ENCODE peak calls at places on chromosomes 11 and 22, in nine cellular contexts. One of them, this sample, is unnamed.

GRCh38 chr11:75349540-75350116 is 1.8 kb downstream of the ARRB1 start:
- DNase-seq in naive thymus-derived CD8-positive, alpha-beta T cell: no peak
- DNase-seq in activated naive CD8-positive, alpha-beta T cell treated with anti-CD3 and anti-CD28 coated beads for 36 hours: no peak
- DNase-seq in stromal cell of bone marrow: no peak
- DNase-seq in GM23338: no peak
- DNase-seq in frontal cortex: no peak
- DNase-seq in NCI-H2227 treated with DMSO at 0.1 percent for 48 hours: no peak
- DNase-seq in mammary epithelial cell: no peak
- DNase-seq in effector CD4-positive, alpha-beta T cell: no peak
- DNase-seq in this sample: no peak

GRCh38 chr11:41533761-41534160 is 74.3 kb upstream of the LRRC4C start:
- DNase-seq in naive thymus-derived CD8-positive, alpha-beta T cell: no peak
- DNase-seq in activated naive CD8-positive, alpha-beta T cell treated with anti-CD3 and anti-CD28 coated beads for 36 hours: no peak
- DNase-seq in stromal cell of bone marrow: no peak
- DNase-seq in GM23338: no peak
- DNase-seq in frontal cortex: no peak
- DNase-seq in NCI-H2227 treated with DMSO at 0.1 percent for 48 hours: no peak
- DNase-seq in mammary epithelial cell: peak
- DNase-seq in effector CD4-positive, alpha-beta T cell: no peak
- DNase-seq in this sample: no peak

GRCh38 chr11:60211206-60211605 is 28.3 kb upstream of the MS4A6A start:
- DNase-seq in naive thymus-derived CD8-positive, alpha-beta T cell: no peak
- DNase-seq in activated naive CD8-positive, alpha-beta T cell treated with anti-CD3 and anti-CD28 coated beads for 36 hours: no peak
- DNase-seq in stromal cell of bone marrow: no peak
- DNase-seq in GM23338: no peak
- DNase-seq in frontal cortex: no peak
- DNase-seq in NCI-H2227 treated with DMSO at 0.1 percent for 48 hours: no peak
- DNase-seq in mammary epithelial cell: no peak
- DNase-seq in effector CD4-positive, alpha-beta T cell: no peak
- DNase-seq in this sample: no peak

GRCh38 chr11:14565845-14566244 is 45.7 kb upstream of the PSMA1 start:
- DNase-seq in naive thymus-derived CD8-positive, alpha-beta T cell: no peak
- DNase-seq in activated naive CD8-positive, alpha-beta T cell treated with anti-CD3 and anti-CD28 coated beads for 36 hours: no peak
- DNase-seq in stromal cell of bone marrow: no peak
- DNase-seq in GM23338: no peak
- DNase-seq in frontal cortex: no peak
- DNase-seq in NCI-H2227 treated with DMSO at 0.1 percent for 48 hours: no peak
- DNase-seq in mammary epithelial cell: no peak
- DNase-seq in effector CD4-positive, alpha-beta T cell: no peak
- DNase-seq in this sample: no peak

GRCh38 chr11:102680945-102681344 is 24.6 kb downstream of the MMP27 start:
- DNase-seq in naive thymus-derived CD8-positive, alpha-beta T cell: no peak
- DNase-seq in activated naive CD8-positive, alpha-beta T cell treated with anti-CD3 and anti-CD28 coated beads for 36 hours: no peak
- DNase-seq in stromal cell of bone marrow: peak
- DNase-seq in GM23338: no peak
- DNase-seq in frontal cortex: no peak
- DNase-seq in NCI-H2227 treated with DMSO at 0.1 percent for 48 hours: no peak
- DNase-seq in mammary epithelial cell: peak
- DNase-seq in effector CD4-positive, alpha-beta T cell: no peak
- DNase-seq in this sample: no peak

GRCh38 chr22:50216161-50216683 is 15.4 kb downstream of the SELENOO start:
- DNase-seq in naive thymus-derived CD8-positive, alpha-beta T cell: no peak
- DNase-seq in activated naive CD8-positive, alpha-beta T cell treated with anti-CD3 and anti-CD28 coated beads for 36 hours: no peak
- DNase-seq in stromal cell of bone marrow: no peak
- DNase-seq in GM23338: no peak
- DNase-seq in frontal cortex: no peak
- DNase-seq in NCI-H2227 treated with DMSO at 0.1 percent for 48 hours: no peak
- DNase-seq in mammary epithelial cell: no peak
- DNase-seq in effector CD4-positive, alpha-beta T cell: no peak
- DNase-seq in this sample: no peak

GRCh38 chr11:18046116-18046777 is at the start of gene TPH1:
- DNase-seq in naive thymus-derived CD8-positive, alpha-beta T cell: no peak
- DNase-seq in activated naive CD8-positive, alpha-beta T cell treated with anti-CD3 and anti-CD28 coated beads for 36 hours: no peak
- DNase-seq in stromal cell of bone marrow: peak
- DNase-seq in GM23338: peak
- DNase-seq in frontal cortex: peak
- DNase-seq in NCI-H2227 treated with DMSO at 0.1 percent for 48 hours: peak
- DNase-seq in mammary epithelial cell: peak
- DNase-seq in effector CD4-positive, alpha-beta T cell: no peak
- DNase-seq in this sample: no peak

GRCh38 chr11:1204381-1205101 is 18.3 kb upstream of the MUC5B start:
- DNase-seq in naive thymus-derived CD8-positive, alpha-beta T cell: no peak
- DNase-seq in activated naive CD8-positive, alpha-beta T cell treated with anti-CD3 and anti-CD28 coated beads for 36 hours: no peak
- DNase-seq in stromal cell of bone marrow: no peak
- DNase-seq in GM23338: no peak
- DNase-seq in frontal cortex: no peak
- DNase-seq in NCI-H2227 treated with DMSO at 0.1 percent for 48 hours: no peak
- DNase-seq in mammary epithelial cell: no peak
- DNase-seq in effector CD4-positive, alpha-beta T cell: no peak
- DNase-seq in this sample: no peak

GRCh38 chr11:69337211-69337721 is 43.3 kb downstream of the MYEOV start:
- DNase-seq in naive thymus-derived CD8-positive, alpha-beta T cell: peak
- DNase-seq in activated naive CD8-positive, alpha-beta T cell treated with anti-CD3 and anti-CD28 coated beads for 36 hours: peak
- DNase-seq in stromal cell of bone marrow: no peak
- DNase-seq in GM23338: no peak
- DNase-seq in frontal cortex: no peak
- DNase-seq in NCI-H2227 treated with DMSO at 0.1 percent for 48 hours: no peak
- DNase-seq in mammary epithelial cell: no peak
- DNase-seq in effector CD4-positive, alpha-beta T cell: no peak
- DNase-seq in this sample: peak

GRCh38 chr22:41021039-41021654 is 70.0 kb downstream of the RBX1 start:
- DNase-seq in naive thymus-derived CD8-positive, alpha-beta T cell: no peak
- DNase-seq in activated naive CD8-positive, alpha-beta T cell treated with anti-CD3 and anti-CD28 coated beads for 36 hours: no peak
- DNase-seq in stromal cell of bone marrow: no peak
- DNase-seq in GM23338: peak
- DNase-seq in frontal cortex: no peak
- DNase-seq in NCI-H2227 treated with DMSO at 0.1 percent for 48 hours: no peak
- DNase-seq in mammary epithelial cell: no peak
- DNase-seq in effector CD4-positive, alpha-beta T cell: no peak
- DNase-seq in this sample: no peak

GRCh38 chr22:20777420-20778177 is 3.7 kb downstream of the SERPIND1 start:
- DNase-seq in naive thymus-derived CD8-positive, alpha-beta T cell: no peak
- DNase-seq in activated naive CD8-positive, alpha-beta T cell treated with anti-CD3 and anti-CD28 coated beads for 36 hours: no peak
- DNase-seq in stromal cell of bone marrow: peak
- DNase-seq in GM23338: no peak
- DNase-seq in frontal cortex: no peak
- DNase-seq in NCI-H2227 treated with DMSO at 0.1 percent for 48 hours: peak
- DNase-seq in mammary epithelial cell: peak
- DNase-seq in effector CD4-positive, alpha-beta T cell: no peak
- DNase-seq in this sample: no peak

GRCh38 chr11:36793542-36793926 is 195.5 kb upstream of the RAG2 start:
- DNase-seq in naive thymus-derived CD8-positive, alpha-beta T cell: no peak
- DNase-seq in activated naive CD8-positive, alpha-beta T cell treated with anti-CD3 and anti-CD28 coated beads for 36 hours: no peak
- DNase-seq in stromal cell of bone marrow: no peak
- DNase-seq in GM23338: peak
- DNase-seq in frontal cortex: no peak
- DNase-seq in NCI-H2227 treated with DMSO at 0.1 percent for 48 hours: peak
- DNase-seq in mammary epithelial cell: no peak
- DNase-seq in effector CD4-positive, alpha-beta T cell: no peak
- DNase-seq in this sample: no peak

GRCh38 chr11:125941606-125942275 is 4.1 kb upstream of the VSIG10L2 start:
- DNase-seq in naive thymus-derived CD8-positive, alpha-beta T cell: peak
- DNase-seq in activated naive CD8-positive, alpha-beta T cell treated with anti-CD3 and anti-CD28 coated beads for 36 hours: peak
- DNase-seq in stromal cell of bone marrow: no peak
- DNase-seq in GM23338: peak
- DNase-seq in frontal cortex: peak
- DNase-seq in NCI-H2227 treated with DMSO at 0.1 percent for 48 hours: peak
- DNase-seq in mammary epithelial cell: peak
- DNase-seq in effector CD4-positive, alpha-beta T cell: peak
- DNase-seq in this sample: no peak

GRCh38 chr22:37172266-37173245 is 15.5 kb downstream of the C1QTNF6 start:
- DNase-seq in naive thymus-derived CD8-positive, alpha-beta T cell: no peak
- DNase-seq in activated naive CD8-positive, alpha-beta T cell treated with anti-CD3 and anti-CD28 coated beads for 36 hours: no peak
- DNase-seq in stromal cell of bone marrow: no peak
- DNase-seq in GM23338: no peak
- DNase-seq in frontal cortex: no peak
- DNase-seq in NCI-H2227 treated with DMSO at 0.1 percent for 48 hours: no peak
- DNase-seq in mammary epithelial cell: no peak
- DNase-seq in effector CD4-positive, alpha-beta T cell: no peak
- DNase-seq in this sample: no peak

GRCh38 chr11:126702987-126703386 is 297.6 kb downstream of the KIRREL3 start:
- DNase-seq in naive thymus-derived CD8-positive, alpha-beta T cell: no peak
- DNase-seq in activated naive CD8-positive, alpha-beta T cell treated with anti-CD3 and anti-CD28 coated beads for 36 hours: no peak
- DNase-seq in stromal cell of bone marrow: no peak
- DNase-seq in GM23338: no peak
- DNase-seq in frontal cortex: no peak
- DNase-seq in NCI-H2227 treated with DMSO at 0.1 percent for 48 hours: no peak
- DNase-seq in mammary epithelial cell: no peak
- DNase-seq in effector CD4-positive, alpha-beta T cell: no peak
- DNase-seq in this sample: no peak

GRCh38 chr22:30747493-30747892 is 52.8 kb downstream of the OSBP2 start:
- DNase-seq in naive thymus-derived CD8-positive, alpha-beta T cell: no peak
- DNase-seq in activated naive CD8-positive, alpha-beta T cell treated with anti-CD3 and anti-CD28 coated beads for 36 hours: no peak
- DNase-seq in stromal cell of bone marrow: no peak
- DNase-seq in GM23338: no peak
- DNase-seq in frontal cortex: no peak
- DNase-seq in NCI-H2227 treated with DMSO at 0.1 percent for 48 hours: no peak
- DNase-seq in mammary epithelial cell: no peak
- DNase-seq in effector CD4-positive, alpha-beta T cell: no peak
- DNase-seq in this sample: no peak

GRCh38 chr11:116881153-116881552 is 43.7 kb upstream of the APOA1 start:
- DNase-seq in naive thymus-derived CD8-positive, alpha-beta T cell: no peak
- DNase-seq in activated naive CD8-positive, alpha-beta T cell treated with anti-CD3 and anti-CD28 coated beads for 36 hours: no peak
- DNase-seq in stromal cell of bone marrow: peak
- DNase-seq in GM23338: peak
- DNase-seq in frontal cortex: no peak
- DNase-seq in NCI-H2227 treated with DMSO at 0.1 percent for 48 hours: no peak
- DNase-seq in mammary epithelial cell: no peak
- DNase-seq in effector CD4-positive, alpha-beta T cell: no peak
- DNase-seq in this sample: no peak

GRCh38 chr11:1521382-1522080 is 35.0 kb upstream of the MOB2 start:
- DNase-seq in naive thymus-derived CD8-positive, alpha-beta T cell: no peak
- DNase-seq in activated naive CD8-positive, alpha-beta T cell treated with anti-CD3 and anti-CD28 coated beads for 36 hours: no peak
- DNase-seq in stromal cell of bone marrow: no peak
- DNase-seq in GM23338: no peak
- DNase-seq in frontal cortex: no peak
- DNase-seq in NCI-H2227 treated with DMSO at 0.1 percent for 48 hours: no peak
- DNase-seq in mammary epithelial cell: no peak
- DNase-seq in effector CD4-positive, alpha-beta T cell: no peak
- DNase-seq in this sample: no peak

GRCh38 chr11:97909544-97910394 is 1111.0 kb upstream of the CNTN5 start:
- DNase-seq in naive thymus-derived CD8-positive, alpha-beta T cell: no peak
- DNase-seq in activated naive CD8-positive, alpha-beta T cell treated with anti-CD3 and anti-CD28 coated beads for 36 hours: no peak
- DNase-seq in stromal cell of bone marrow: peak
- DNase-seq in GM23338: no peak
- DNase-seq in frontal cortex: no peak
- DNase-seq in NCI-H2227 treated with DMSO at 0.1 percent for 48 hours: no peak
- DNase-seq in mammary epithelial cell: no peak
- DNase-seq in effector CD4-positive, alpha-beta T cell: no peak
- DNase-seq in this sample: no peak

GRCh38 chr11:67022961-67023956 is at the start of gene SYT12:
- DNase-seq in naive thymus-derived CD8-positive, alpha-beta T cell: no peak
- DNase-seq in activated naive CD8-positive, alpha-beta T cell treated with anti-CD3 and anti-CD28 coated beads for 36 hours: peak
- DNase-seq in stromal cell of bone marrow: no peak
- DNase-seq in GM23338: peak
- DNase-seq in frontal cortex: peak
- DNase-seq in NCI-H2227 treated with DMSO at 0.1 percent for 48 hours: no peak
- DNase-seq in mammary epithelial cell: no peak
- DNase-seq in effector CD4-positive, alpha-beta T cell: no peak
- DNase-seq in this sample: no peak

GRCh38 chr11:78812513-78813293 is 238.0 kb upstream of the NARS2 start:
- DNase-seq in naive thymus-derived CD8-positive, alpha-beta T cell: no peak
- DNase-seq in activated naive CD8-positive, alpha-beta T cell treated with anti-CD3 and anti-CD28 coated beads for 36 hours: no peak
- DNase-seq in stromal cell of bone marrow: no peak
- DNase-seq in GM23338: peak
- DNase-seq in frontal cortex: no peak
- DNase-seq in NCI-H2227 treated with DMSO at 0.1 percent for 48 hours: peak
- DNase-seq in mammary epithelial cell: no peak
- DNase-seq in effector CD4-positive, alpha-beta T cell: no peak
- DNase-seq in this sample: no peak

GRCh38 chr22:49691256-49691655 is 136.4 kb downstream of the BRD1 start:
- DNase-seq in naive thymus-derived CD8-positive, alpha-beta T cell: no peak
- DNase-seq in activated naive CD8-positive, alpha-beta T cell treated with anti-CD3 and anti-CD28 coated beads for 36 hours: no peak
- DNase-seq in stromal cell of bone marrow: no peak
- DNase-seq in GM23338: no peak
- DNase-seq in frontal cortex: no peak
- DNase-seq in NCI-H2227 treated with DMSO at 0.1 percent for 48 hours: no peak
- DNase-seq in mammary epithelial cell: no peak
- DNase-seq in effector CD4-positive, alpha-beta T cell: no peak
- DNase-seq in this sample: no peak

GRCh38 chr11:13462311-13462927 is 603 bp downstream of the BTBD10 start:
- DNase-seq in naive thymus-derived CD8-positive, alpha-beta T cell: peak
- DNase-seq in activated naive CD8-positive, alpha-beta T cell treated with anti-CD3 and anti-CD28 coated beads for 36 hours: peak
- DNase-seq in stromal cell of bone marrow: no peak
- DNase-seq in GM23338: peak
- DNase-seq in frontal cortex: peak
- DNase-seq in NCI-H2227 treated with DMSO at 0.1 percent for 48 hours: peak
- DNase-seq in mammary epithelial cell: peak
- DNase-seq in effector CD4-positive, alpha-beta T cell: peak
- DNase-seq in this sample: peak

GRCh38 chr11:119506436-119506835 is 83.5 kb upstream of the THY1 start:
- DNase-seq in naive thymus-derived CD8-positive, alpha-beta T cell: no peak
- DNase-seq in activated naive CD8-positive, alpha-beta T cell treated with anti-CD3 and anti-CD28 coated beads for 36 hours: no peak
- DNase-seq in stromal cell of bone marrow: no peak
- DNase-seq in GM23338: no peak
- DNase-seq in frontal cortex: no peak
- DNase-seq in NCI-H2227 treated with DMSO at 0.1 percent for 48 hours: no peak
- DNase-seq in mammary epithelial cell: no peak
- DNase-seq in effector CD4-positive, alpha-beta T cell: no peak
- DNase-seq in this sample: no peak

GRCh38 chr11:18064035-18064434 is 18.0 kb upstream of the TPH1 start:
- DNase-seq in naive thymus-derived CD8-positive, alpha-beta T cell: no peak
- DNase-seq in activated naive CD8-positive, alpha-beta T cell treated with anti-CD3 and anti-CD28 coated beads for 36 hours: no peak
- DNase-seq in stromal cell of bone marrow: no peak
- DNase-seq in GM23338: no peak
- DNase-seq in frontal cortex: no peak
- DNase-seq in NCI-H2227 treated with DMSO at 0.1 percent for 48 hours: no peak
- DNase-seq in mammary epithelial cell: no peak
- DNase-seq in effector CD4-positive, alpha-beta T cell: no peak
- DNase-seq in this sample: no peak

GRCh38 chr11:73216466-73216865 is 1.6 kb upstream of the P2RY2 start:
- DNase-seq in naive thymus-derived CD8-positive, alpha-beta T cell: no peak
- DNase-seq in activated naive CD8-positive, alpha-beta T cell treated with anti-CD3 and anti-CD28 coated beads for 36 hours: no peak
- DNase-seq in stromal cell of bone marrow: no peak
- DNase-seq in GM23338: no peak
- DNase-seq in frontal cortex: no peak
- DNase-seq in NCI-H2227 treated with DMSO at 0.1 percent for 48 hours: no peak
- DNase-seq in mammary epithelial cell: no peak
- DNase-seq in effector CD4-positive, alpha-beta T cell: no peak
- DNase-seq in this sample: no peak

GRCh38 chr22:37353839-37354238 is 71.5 kb downstream of the CYTH4 start:
- DNase-seq in naive thymus-derived CD8-positive, alpha-beta T cell: no peak
- DNase-seq in activated naive CD8-positive, alpha-beta T cell treated with anti-CD3 and anti-CD28 coated beads for 36 hours: no peak
- DNase-seq in stromal cell of bone marrow: no peak
- DNase-seq in GM23338: no peak
- DNase-seq in frontal cortex: no peak
- DNase-seq in NCI-H2227 treated with DMSO at 0.1 percent for 48 hours: no peak
- DNase-seq in mammary epithelial cell: no peak
- DNase-seq in effector CD4-positive, alpha-beta T cell: no peak
- DNase-seq in this sample: no peak

GRCh38 chr22:43884600-43885318 is 7.1 kb downstream of the PNPLA5 start:
- DNase-seq in naive thymus-derived CD8-positive, alpha-beta T cell: no peak
- DNase-seq in activated naive CD8-positive, alpha-beta T cell treated with anti-CD3 and anti-CD28 coated beads for 36 hours: peak
- DNase-seq in stromal cell of bone marrow: peak
- DNase-seq in GM23338: peak
- DNase-seq in frontal cortex: peak
- DNase-seq in NCI-H2227 treated with DMSO at 0.1 percent for 48 hours: peak
- DNase-seq in mammary epithelial cell: peak
- DNase-seq in effector CD4-positive, alpha-beta T cell: peak
- DNase-seq in this sample: no peak

GRCh38 chr22:44583854-44584253 is 85.8 kb upstream of the RTL6 start:
- DNase-seq in naive thymus-derived CD8-positive, alpha-beta T cell: no peak
- DNase-seq in activated naive CD8-positive, alpha-beta T cell treated with anti-CD3 and anti-CD28 coated beads for 36 hours: no peak
- DNase-seq in stromal cell of bone marrow: no peak
- DNase-seq in GM23338: peak
- DNase-seq in frontal cortex: no peak
- DNase-seq in NCI-H2227 treated with DMSO at 0.1 percent for 48 hours: no peak
- DNase-seq in mammary epithelial cell: no peak
- DNase-seq in effector CD4-positive, alpha-beta T cell: no peak
- DNase-seq in this sample: no peak

GRCh38 chr11:19711911-19712280 is 741 bp upstream of the NAV2 start:
- DNase-seq in naive thymus-derived CD8-positive, alpha-beta T cell: no peak
- DNase-seq in activated naive CD8-positive, alpha-beta T cell treated with anti-CD3 and anti-CD28 coated beads for 36 hours: peak
- DNase-seq in stromal cell of bone marrow: no peak
- DNase-seq in GM23338: peak
- DNase-seq in frontal cortex: no peak
- DNase-seq in NCI-H2227 treated with DMSO at 0.1 percent for 48 hours: no peak
- DNase-seq in mammary epithelial cell: peak
- DNase-seq in effector CD4-positive, alpha-beta T cell: no peak
- DNase-seq in this sample: no peak